ENCODE peak calls at places on chromosomes 5 and 9, in eight cellular contexts. One of them, this sample, is unnamed.

GRCh38 chr5:36305571-36306326 is 4.0 kb upstream of the RANBP3L start:
- DNase-seq in H54: peak
- DNase-seq in right lobe of liver: peak
- DNase-seq in uterus: peak
- DNase-seq in GM12891: peak
- DNase-seq in HCT116: peak
- DNase-seq in stomach: peak
- DNase-seq in ovary: peak
- DNase-seq in this sample: peak

GRCh38 chr9:82606761-82607382 is 456.1 kb downstream of the RASEF start:
- DNase-seq in stomach: peak
- DNase-seq in GM12891: no peak
- DNase-seq in right lobe of liver: no peak
- DNase-seq in ovary: no peak
- DNase-seq in HCT116: peak
- DNase-seq in H54: peak
- DNase-seq in uterus: peak
- DNase-seq in this sample: peak

GRCh38 chr9:85249313-85249621 is 492.5 kb downstream of the AGTPBP1 start:
- DNase-seq in HCT116: no peak
- DNase-seq in H54: no peak
- DNase-seq in ovary: no peak
- DNase-seq in right lobe of liver: no peak
- DNase-seq in GM12891: no peak
- DNase-seq in uterus: no peak
- DNase-seq in stomach: no peak
- DNase-seq in this sample: no peak

GRCh38 chr9:95791695-95792094 is 83.8 kb upstream of the ERCC6L2 start:
- DNase-seq in GM12891: no peak
- DNase-seq in uterus: no peak
- DNase-seq in HCT116: no peak
- DNase-seq in ovary: no peak
- DNase-seq in right lobe of liver: no peak
- DNase-seq in H54: no peak
- DNase-seq in stomach: no peak
- DNase-seq in this sample: no peak

GRCh38 chr9:16046713-16047112 is 493.9 kb downstream of the CCDC171 start:
- DNase-seq in right lobe of liver: no peak
- DNase-seq in uterus: no peak
- DNase-seq in HCT116: no peak
- DNase-seq in H54: no peak
- DNase-seq in GM12891: no peak
- DNase-seq in stomach: no peak
- DNase-seq in ovary: no peak
- DNase-seq in this sample: no peak

GRCh38 chr5:172115541-172115982 is 72.5 kb downstream of the STK10 start:
- DNase-seq in stomach: no peak
- DNase-seq in GM12891: no peak
- DNase-seq in uterus: no peak
- DNase-seq in right lobe of liver: no peak
- DNase-seq in HCT116: no peak
- DNase-seq in H54: no peak
- DNase-seq in ovary: no peak
- DNase-seq in this sample: no peak

GRCh38 chr5:18305288-18305899 is 671.1 kb downstream of the TAF11L14 start:
- DNase-seq in stomach: no peak
- DNase-seq in H54: peak
- DNase-seq in uterus: no peak
- DNase-seq in HCT116: no peak
- DNase-seq in ovary: no peak
- DNase-seq in right lobe of liver: no peak
- DNase-seq in GM12891: peak
- DNase-seq in this sample: no peak

GRCh38 chr9:115988701-115989100 is 164.9 kb upstream of the PAPPA start:
- DNase-seq in H54: no peak
- DNase-seq in HCT116: no peak
- DNase-seq in uterus: no peak
- DNase-seq in ovary: no peak
- DNase-seq in stomach: no peak
- DNase-seq in right lobe of liver: no peak
- DNase-seq in GM12891: no peak
- DNase-seq in this sample: no peak

GRCh38 chr9:120928720-120929389 is 2.3 kb upstream of the TRAF1 start:
- DNase-seq in right lobe of liver: peak
- DNase-seq in ovary: peak
- DNase-seq in GM12891: peak
- DNase-seq in stomach: peak
- DNase-seq in uterus: peak
- DNase-seq in H54: no peak
- DNase-seq in HCT116: no peak
- DNase-seq in this sample: peak
- TF ChIP-seq POLR2A in right lobe of liver: peak
- TF ChIP-seq POLR2A in ovary: peak
- TF ChIP-seq POLR2A in GM12891: peak
- TF ChIP-seq POLR2A in stomach: peak
- TF ChIP-seq POLR2A in uterus: peak
- TF ChIP-seq POLR2A in H54: no peak
- TF ChIP-seq POLR2A in HCT116: no peak
- TF ChIP-seq POLR2A in this sample: peak

GRCh38 chr9:120839146-120839545 is 3.6 kb downstream of the PSMD5 start:
- DNase-seq in stomach: no peak
- DNase-seq in H54: no peak
- DNase-seq in right lobe of liver: no peak
- DNase-seq in HCT116: no peak
- DNase-seq in ovary: no peak
- DNase-seq in uterus: no peak
- DNase-seq in GM12891: no peak
- DNase-seq in this sample: no peak

GRCh38 chr9:120846251-120846869 is 3.6 kb upstream of the PSMD5 start:
- DNase-seq in right lobe of liver: no peak
- DNase-seq in stomach: no peak
- DNase-seq in ovary: no peak
- DNase-seq in uterus: no peak
- DNase-seq in HCT116: no peak
- DNase-seq in GM12891: no peak
- DNase-seq in H54: no peak
- DNase-seq in this sample: no peak

GRCh38 chr9:120845255-120845654 is 2.5 kb upstream of the PSMD5 start:
- DNase-seq in ovary: no peak
- DNase-seq in uterus: no peak
- DNase-seq in GM12891: no peak
- DNase-seq in H54: no peak
- DNase-seq in right lobe of liver: no peak
- DNase-seq in stomach: no peak
- DNase-seq in HCT116: no peak
- DNase-seq in this sample: no peak

GRCh38 chr9:120841930-120842684 is 615 bp downstream of the PSMD5 start:
- DNase-seq in uterus: no peak
- DNase-seq in HCT116: no peak
- DNase-seq in stomach: no peak
- DNase-seq in GM12891: no peak
- DNase-seq in ovary: no peak
- DNase-seq in H54: no peak
- DNase-seq in right lobe of liver: no peak
- DNase-seq in this sample: no peak

GRCh38 chr9:120842685-120843485 is at the start of gene PSMD5:
- DNase-seq in stomach: peak
- DNase-seq in right lobe of liver: peak
- DNase-seq in uterus: peak
- DNase-seq in ovary: peak
- DNase-seq in H54: peak
- DNase-seq in GM12891: peak
- DNase-seq in HCT116: peak
- DNase-seq in this sample: peak
- TF ChIP-seq POLR2A in stomach: peak
- TF ChIP-seq POLR2A in right lobe of liver: peak
- TF ChIP-seq POLR2A in uterus: peak
- TF ChIP-seq POLR2A in ovary: peak
- TF ChIP-seq POLR2A in H54: peak
- TF ChIP-seq POLR2A in GM12891: peak
- TF ChIP-seq POLR2A in HCT116: peak
- TF ChIP-seq POLR2A in this sample: peak

GRCh38 chr5:27868292-27868691 is 829.9 kb upstream of the CDH9 start:
- DNase-seq in stomach: no peak
- DNase-seq in HCT116: no peak
- DNase-seq in GM12891: no peak
- DNase-seq in uterus: no peak
- DNase-seq in ovary: no peak
- DNase-seq in right lobe of liver: no peak
- DNase-seq in H54: no peak
- DNase-seq in this sample: no peak
- TF ChIP-seq POLR2A in stomach: no peak
- TF ChIP-seq POLR2A in HCT116: no peak
- TF ChIP-seq POLR2A in GM12891: no peak
- TF ChIP-seq POLR2A in uterus: no peak
- TF ChIP-seq POLR2A in ovary: no peak
- TF ChIP-seq POLR2A in right lobe of liver: no peak
- TF ChIP-seq POLR2A in H54: no peak
- TF ChIP-seq POLR2A in this sample: no peak

GRCh38 chr5:159262859-159263568 is at the start of gene UBLCP1:
- DNase-seq in stomach: peak
- DNase-seq in ovary: peak
- DNase-seq in GM12891: peak
- DNase-seq in uterus: peak
- DNase-seq in H54: peak
- DNase-seq in HCT116: peak
- DNase-seq in right lobe of liver: peak
- DNase-seq in this sample: peak
- TF ChIP-seq POLR2A in stomach: no peak
- TF ChIP-seq POLR2A in ovary: peak
- TF ChIP-seq POLR2A in GM12891: peak
- TF ChIP-seq POLR2A in uterus: peak
- TF ChIP-seq POLR2A in H54: peak
- TF ChIP-seq POLR2A in HCT116: peak
- TF ChIP-seq POLR2A in right lobe of liver: peak
- TF ChIP-seq POLR2A in this sample: peak

DNA sequence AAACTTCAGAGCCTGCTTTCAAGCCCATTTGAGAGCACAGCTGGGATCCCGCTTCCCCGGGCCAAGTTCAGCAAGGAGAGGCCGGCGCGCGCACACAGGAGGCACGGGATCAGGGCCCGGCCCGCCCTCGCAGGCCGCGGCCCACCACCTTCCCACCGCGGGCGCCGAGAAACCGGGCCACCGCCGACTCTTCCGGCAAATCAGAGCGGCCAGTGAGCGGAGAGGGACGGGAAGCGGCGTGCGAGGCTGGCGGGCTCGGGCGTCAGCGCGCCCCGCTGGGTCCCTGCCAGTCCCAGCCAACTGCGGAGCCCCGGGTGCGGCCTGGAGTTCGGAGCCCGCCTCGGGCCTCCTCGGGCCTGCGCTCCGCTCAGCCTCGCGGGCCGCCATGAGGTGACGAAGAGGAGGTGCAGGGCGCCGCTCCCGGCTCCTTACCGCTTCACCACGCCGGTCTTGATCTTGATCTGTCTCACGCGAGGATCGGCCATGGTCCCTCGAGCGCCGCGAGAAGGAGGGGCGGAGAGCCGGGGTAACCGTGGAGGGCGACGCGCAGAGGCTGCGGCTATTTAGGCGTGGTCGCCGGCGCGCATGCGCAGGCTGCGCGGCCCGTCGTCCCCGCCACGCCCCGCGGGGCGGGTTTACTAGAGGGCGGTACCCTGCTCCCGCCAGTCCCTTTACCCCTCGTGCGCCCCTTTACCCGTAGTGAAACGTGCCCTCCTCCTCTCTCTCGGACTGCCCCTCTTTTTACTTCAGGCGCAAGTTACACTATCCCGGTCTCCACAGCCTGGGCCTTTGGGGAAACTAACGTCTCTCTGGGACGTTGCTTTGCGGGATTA is at the start of gene TBCA:
- DNase-seq in H54: peak
- DNase-seq in HCT116: peak
- DNase-seq in right lobe of liver: peak
- DNase-seq in stomach: peak
- DNase-seq in uterus: peak
- DNase-seq in GM12891: peak
- DNase-seq in ovary: peak
- DNase-seq in this sample: peak
- TF ChIP-seq POLR2A in H54: peak
- TF ChIP-seq POLR2A in HCT116: no peak
- TF ChIP-seq POLR2A in right lobe of liver: peak
- TF ChIP-seq POLR2A in stomach: peak
- TF ChIP-seq POLR2A in uterus: peak
- TF ChIP-seq POLR2A in GM12891: peak
- TF ChIP-seq POLR2A in ovary: peak
- TF ChIP-seq POLR2A in this sample: peak